ENCODE peak calls at places on chromosomes 5 and 9, in five cellular contexts. U is CD8-positive, alpha-beta T cell; W is AG09309; S is IMR-90; C is fibroblast of the aortic adventitia. T is an unnamed sample.
A peak's percentile ranks its signal among the peaks of the same experiment; 100 is the strongest.

GRCh38 chr5:95908799-95909198 is 52.9 kb downstream of the ELL2 start:
- DNase-seq in C (no peak), S (no peak), W (no peak), U (no peak), T (no peak)

GRCh38 chr9:22008662-22009562 is at the start of gene CDKN2B:
- DNase-seq in U (peak; percentile 59), C (peak; percentile 98), W (peak; percentile 87), S (peak; percentile 94), T (peak; percentile 95)

GRCh38 chr9:129415031-129415953 is 205.6 kb downstream of the C9orf50 start:
- DNase-seq in C (peak; percentile 8), W (no peak), S (no peak), U (no peak), T (no peak)

GRCh38 chr5:19874811-19875210 is 113.2 kb downstream of the CDH18 start:
- DNase-seq in U (no peak), C (no peak), W (no peak), S (no peak), T (no peak)

GRCh38 chr9:35110327-35110758 is 5.3 kb downstream of the ATOSB start:
- DNase-seq in U (no peak), W (no peak), C (peak; percentile 37), S (peak; percentile 43), T (no peak)

GRCh38 chr5:1930880-1931589 is 48.3 kb upstream of the IRX4 start:
- DNase-seq in S (no peak), W (no peak), C (no peak), U (no peak), T (no peak)

GRCh38 chr9:83013261-83013610 is 49.7 kb downstream of the RASEF start:
- DNase-seq in W (no peak), S (peak; percentile 83), U (no peak), C (no peak), T (peak; percentile 20)

GRCh38 chr5:159331099-159331973 is 1.0 kb upstream of the IL12B start:
- DNase-seq in S (peak; percentile 19), U (peak; percentile 78), W (no peak), C (peak; percentile 36), T (no peak)

GRCh38 chr5:149422429-149423286 is 43.6 kb upstream of the IL17B start:
- DNase-seq in C (peak; percentile 82), W (no peak), S (peak; percentile 95), U (no peak), T (no peak)

GRCh38 chr5:149938272-149938671 is 6.3 kb downstream of the PDE6A start:
- DNase-seq in U (no peak), W (no peak), C (peak; percentile 36), S (peak; percentile 50), T (no peak)

GRCh38 chr5:93653716-93654115 is 70.7 kb downstream of the NR2F1 start:
- DNase-seq in C (no peak), W (no peak), S (no peak), U (no peak), T (no peak)

GRCh38 chr9:124752967-124753366 is 18.1 kb downstream of the NR6A1 start:
- DNase-seq in S (peak; percentile 82), C (peak; percentile 81), W (peak; percentile 47), U (no peak), T (no peak)

GRCh38 chr9:79256691-79257213 is 315.0 kb upstream of the TLE4 start:
- DNase-seq in W (peak; percentile 67), S (peak; percentile 43), U (no peak), C (peak; percentile 23), T (no peak)

GRCh38 chr9:99431103-99431502 is 209.0 kb downstream of the SEC61B start:
- DNase-seq in S (peak; percentile 66), W (no peak), C (peak; percentile 76), U (no peak), T (no peak)

GRCh38 chr5:175464414-175465233 is 13.7 kb upstream of the SFXN1 start:
- DNase-seq in W (no peak), U (peak; percentile 71), C (peak; percentile 39), S (peak; percentile 36), T (no peak)

GRCh38 chr9:120696551-120697230 is 17.6 kb downstream of the MEGF9 start:
- DNase-seq in S (peak; percentile 38), C (no peak), W (no peak), U (no peak), T (no peak)

GRCh38 chr9:115494958-115495690 is 377.2 kb upstream of the TNC start:
- DNase-seq in C (peak; percentile 12), U (no peak), S (peak; percentile 8), W (no peak), T (no peak)

GRCh38 chr5:173578947-173579615 is 37.4 kb downstream of the BOD1 start:
- DNase-seq in W (no peak), S (no peak), U (no peak), C (no peak), T (no peak)

GRCh38 chr9:38226491-38226951 is 157.5 kb upstream of the SHB start:
- DNase-seq in C (no peak), S (peak; percentile 4), W (no peak), U (no peak), T (no peak)

GRCh38 chr9:98168952-98169488 is 23.4 kb downstream of the CORO2A start:
- DNase-seq in C (peak; percentile 28), U (peak; percentile 54), W (no peak), S (peak; percentile 68), T (no peak)

GRCh38 chr9:93112864-93113389 is 16.9 kb downstream of the CARD19 start:
- DNase-seq in W (no peak), C (no peak), U (no peak), S (no peak), T (no peak)

GRCh38 chr5:113922343-113922742 is 408.8 kb downstream of the YTHDC2 start:
- DNase-seq in W (no peak), U (no peak), C (no peak), S (no peak), T (no peak)

GRCh38 chr5:79546782-79547428 is 33.0 kb upstream of the HOMER1 start:
- DNase-seq in U (no peak), W (no peak), S (peak; percentile 70), C (no peak), T (peak; percentile 54)

GRCh38 chr5:141691286-141691866 is 9.3 kb upstream of the ARAP3 start:
- DNase-seq in U (no peak), S (no peak), W (no peak), C (no peak), T (no peak)

GRCh38 chr9:126147620-126148522 is 178.8 kb upstream of the MVB12B start:
- DNase-seq in C (no peak), W (no peak), S (no peak), U (no peak), T (no peak)

GRCh38 chr9:122180633-122181032 is 20.9 kb downstream of the MORN5 start:
- DNase-seq in U (no peak), C (peak; percentile 75), S (peak; percentile 88), W (peak; percentile 56), T (no peak)

GRCh38 chr5:1414311-1415058 is 30.8 kb downstream of the SLC6A3 start:
- DNase-seq in C (no peak), W (no peak), S (no peak), U (no peak), T (no peak)

GRCh38 chr5:166349036-166349435 is 1942.4 kb upstream of the WWC1 start:
- DNase-seq in C (no peak), U (no peak), S (no peak), W (no peak), T (no peak)

GRCh38 chr9:116669296-116669695 is 17.8 kb upstream of the TRIM32 start:
- DNase-seq in U (no peak), W (no peak), S (no peak), C (no peak), T (no peak)

GRCh38 chr5:168288349-168289245 is 2.8 kb upstream of the WWC1 start:
- DNase-seq in S (no peak), W (no peak), U (no peak), C (no peak), T (no peak)

GRCh38 chr5:62112689-62113220 is 193.3 kb upstream of the KIF2A start:
- DNase-seq in U (no peak), C (no peak), W (peak; percentile 57), S (no peak), T (no peak)

GRCh38 chr9:84761137-84761808 is 91.7 kb downstream of the NTRK2 start:
- DNase-seq in W (no peak), U (no peak), S (no peak), C (no peak), T (no peak)

GRCh38 chr5:39430461-39430860 is 5.7 kb upstream of the DAB2 start:
- DNase-seq in C (no peak), U (no peak), S (no peak), W (no peak), T (no peak)
- TF ChIP-seq CTCF in C (no peak), U (no peak), S (no peak), W (no peak), T (no peak)

GRCh38 chr9:2800385-2801179 is 43.3 kb downstream of the PUM3 start:
- DNase-seq in S (peak; percentile 36), C (peak; percentile 69), W (no peak), U (no peak), T (no peak)
- TF ChIP-seq CTCF in S (peak; percentile 48), C (peak; percentile 74), W (peak; percentile 55), U (no peak), T (peak; percentile 20)

DNA sequence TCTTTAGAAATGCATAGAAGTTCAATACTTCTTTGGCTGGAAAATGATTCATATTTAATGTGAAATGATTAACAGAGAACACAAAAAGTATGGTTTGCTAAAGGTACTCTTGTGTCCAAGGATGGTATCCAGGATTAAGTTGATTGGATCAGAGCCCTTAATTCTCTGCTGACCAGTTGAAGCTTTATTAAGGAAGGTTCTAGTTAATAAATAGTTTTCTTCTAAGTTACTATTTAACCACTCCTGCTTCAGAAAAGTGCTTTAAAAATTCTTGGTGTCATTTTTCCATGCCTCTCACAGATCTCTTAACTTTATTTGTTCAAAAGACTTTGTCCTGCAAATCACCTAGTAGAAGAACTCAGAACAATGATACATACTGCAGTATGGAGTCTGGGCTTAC is 134.3 kb downstream of the MEF2C start:
- DNase-seq in S (no peak), W (no peak), C (no peak), U (no peak), T (no peak)
- TF ChIP-seq CTCF in S (no peak), W (no peak), C (no peak), U (no peak), T (no peak)

GRCh38 chr5:54329731-54330709 is 19.6 kb upstream of the ARL15 start:
- DNase-seq in W (peak; percentile 94), C (peak; percentile 98), U (no peak), S (peak; percentile 96), T (peak; percentile 62)
- TF ChIP-seq CTCF in W (no peak), C (no peak), U (no peak), S (no peak), T (no peak)

GRCh38 chr9:91659529-91660294 is 236.1 kb upstream of the NFIL3 start:
- DNase-seq in W (no peak), C (peak; percentile 34), U (no peak), S (peak; percentile 55), T (no peak)
- TF ChIP-seq CTCF in W (peak; percentile 82), C (peak; percentile 61), U (no peak), S (peak; percentile 67), T (peak; percentile 77)

T was measured in AG09319.